ENCODE peak calls at places on chromosomes 1 and 21, in nine cellular contexts. H is C1 segment of cervical spinal cord; L is omental fat pad; S is endothelial cell of umbilical vein; Q is activated naive CD8-positive, alpha-beta T cell treated with anti-CD3 and anti-CD28 coated beads, Interleukin-2, amount 50 U/mL, for 24 hours; Y is progenitor cell of endocrine pancreas; W is right lobe of liver; P is posterior cingulate gyrus; T is activated T-helper 1 cell treated with anti-CD3 and anti-CD28 coated beads, Interleukin-12 subunit alpha, Interleukin-12 subunit beta, Interleukin-2, Interleukin-4 antibody, amounts not matched to agents 30 ng/mL and 10 ng/mL and 1 ng/mL, durations not matched to agents 14 hours and 24 hours and 36 hours. E is an unnamed sample.

GRCh38 chr1:236514703-236515442 is 8.9 kb upstream of the LGALS8 start:
- DNase-seq in H (no peak), L (no peak), S (no peak), Q (no peak), Y (no peak), W (no peak), P (no peak), T (no peak), E (no peak)

GRCh38 chr1:156356875-156357534 is 12.0 kb upstream of the RHBG start:
- DNase-seq in H (peak; percentile 34), L (no peak), S (peak; percentile 23), Q (peak; percentile 62), Y (peak; percentile 76), W (peak; percentile 83), P (no peak), T (peak; percentile 59), E (peak; percentile 79)

GRCh38 chr1:90370696-90371095 is 346.4 kb downstream of the BARHL2 start:
- DNase-seq in H (no peak), L (no peak), S (no peak), Q (no peak), Y (no peak), W (no peak), P (no peak), T (no peak), E (no peak)

GRCh38 chr21:35294231-35294898 is 245.3 kb upstream of the RUNX1 start:
- DNase-seq in H (no peak), L (no peak), S (peak; percentile 35), Q (no peak), Y (no peak), W (no peak), P (no peak), T (no peak), E (no peak)

GRCh38 chr1:6353948-6354658 is 39.5 kb downstream of the ACOT7 start:
- DNase-seq in H (peak; percentile 23), L (no peak), S (no peak), Q (no peak), Y (no peak), W (peak; percentile 74), P (no peak), T (no peak), E (no peak)

GRCh38 chr1:207495816-207496792 is at the start of gene CR1:
- DNase-seq in H (no peak), L (no peak), S (no peak), Q (peak; percentile 41), Y (peak; percentile 26), W (peak; percentile 52), P (no peak), T (no peak), E (peak; percentile 58)

GRCh38 chr1:218592688-218593087 is 247.6 kb downstream of the TGFB2 start:
- DNase-seq in H (no peak), L (no peak), S (peak; percentile 94), Q (no peak), Y (no peak), W (no peak), P (no peak), T (no peak), E (no peak)

GRCh38 chr1:94927405-94928175 is 680 bp upstream of the CNN3 start:
- DNase-seq in H (peak; percentile 72), L (no peak), S (no peak), Q (no peak), Y (no peak), W (peak; percentile 77), P (peak; percentile 25), T (no peak), E (no peak)

GRCh38 chr1:22176258-22176657 is 33.4 kb upstream of the WNT4 start:
- DNase-seq in H (no peak), L (no peak), S (no peak), Q (peak; percentile 31), Y (no peak), W (no peak), P (no peak), T (no peak), E (no peak)

GRCh38 chr1:116971965-116972675 is 29.4 kb upstream of the CD101 start:
- DNase-seq in H (no peak), L (no peak), S (no peak), Q (no peak), Y (no peak), W (no peak), P (no peak), T (no peak), E (peak; percentile 63)

GRCh38 chr1:180181048-180181447 is 26.4 kb downstream of the QSOX1 start:
- DNase-seq in H (no peak), L (no peak), S (peak; percentile 22), Q (peak; percentile 34), Y (no peak), W (no peak), P (no peak), T (no peak), E (peak; percentile 43)

GRCh38 chr1:60390593-60391282 is 317.2 kb upstream of the C1orf87 start:
- DNase-seq in H (no peak), L (no peak), S (no peak), Q (no peak), Y (no peak), W (no peak), P (no peak), T (no peak), E (no peak)

GRCh38 chr1:229094476-229095311 is 176.2 kb upstream of the RAB4A start:
- DNase-seq in H (no peak), L (no peak), S (no peak), Q (no peak), Y (no peak), W (peak; percentile 40), P (no peak), T (no peak), E (no peak)

GRCh38 chr1:151968058-151968457 is 25.6 kb downstream of the S100A10 start:
- DNase-seq in H (no peak), L (no peak), S (peak; percentile 56), Q (peak; percentile 33), Y (no peak), W (no peak), P (no peak), T (peak; percentile 45), E (no peak)